ENCODE peak calls at places on chromosomes 4 and X, in five cellular contexts. U is right lobe of liver, P is upper lobe of right lung, D is choroid plexus epithelial cell, A is left ventricle myocardium inferior. W is an unnamed sample.
A peak's percentile ranks its signal among the peaks of the same experiment; 100 is the strongest.

GRCh38 chr4:108270466-108271450 is 102.0 kb upstream of the LEF1 start:
- DNase-seq in D (peak; percentile 89), U (no peak), P (no peak), A (no peak), W (no peak)

GRCh38 chr4:21744046-21744445 is 204.5 kb downstream of the KCNIP4 start:
- DNase-seq in U (no peak), P (no peak), D (peak; percentile 3), A (no peak), W (no peak)

GRCh38 chrX:8755813-8756212 is 23.9 kb upstream of the ANOS1 start:
- DNase-seq in U (no peak), A (no peak), D (no peak), P (no peak), W (no peak)

GRCh38 chrX:50035119-50035518 is 112.7 kb downstream of the CLCN5 start:
- DNase-seq in A (no peak), U (no peak), D (no peak), P (no peak), W (no peak)

GRCh38 chrX:118627084-118627758 is 100.2 kb upstream of the IL13RA1 start:
- DNase-seq in D (peak; percentile 22), P (no peak), U (no peak), A (no peak), W (peak; percentile 7)

GRCh38 chr4:112348488-112349158 is 51.5 kb downstream of the ALPK1 start:
- DNase-seq in P (peak; percentile 63), A (peak; percentile 84), D (peak; percentile 75), U (no peak), W (peak; percentile 63)

GRCh38 chr4:124964251-124964650 is 251.7 kb upstream of the ANKRD50 start:
- DNase-seq in A (no peak), U (no peak), D (no peak), P (no peak), W (no peak)

GRCh38 chrX:56564921-56565861 is 1.8 kb downstream of the UBQLN2 start:
- DNase-seq in D (peak; percentile 12), P (no peak), A (no peak), U (no peak), W (peak; percentile 14)

GRCh38 chrX:134990475-134991473 is at the start of gene SMIM10:
- DNase-seq in D (peak; percentile 88), P (peak; percentile 83), A (peak; percentile 83), U (peak; percentile 69), W (no peak)

GRCh38 chr4:88991746-88992145 is 65.2 kb downstream of the FAM13A start:
- DNase-seq in P (no peak), A (no peak), D (peak; percentile 33), U (no peak), W (no peak)

GRCh38 chr4:81426770-81427604 is 44.7 kb downstream of the RASGEF1B start:
- DNase-seq in U (no peak), P (no peak), A (no peak), D (no peak), W (no peak)

GRCh38 chr4:140186651-140187315 is 32.8 kb upstream of the MAML3 start:
- DNase-seq in D (peak; percentile 70), U (no peak), P (no peak), A (no peak), W (no peak)

GRCh38 chr4:36485885-36486284 is 204.5 kb downstream of the DTHD1 start:
- DNase-seq in A (no peak), P (no peak), U (no peak), D (no peak), W (no peak)

GRCh38 chr4:148764720-148765119 is 322.5 kb upstream of the NR3C2 start:
- DNase-seq in A (no peak), D (no peak), P (no peak), U (no peak), W (no peak)

DNA sequence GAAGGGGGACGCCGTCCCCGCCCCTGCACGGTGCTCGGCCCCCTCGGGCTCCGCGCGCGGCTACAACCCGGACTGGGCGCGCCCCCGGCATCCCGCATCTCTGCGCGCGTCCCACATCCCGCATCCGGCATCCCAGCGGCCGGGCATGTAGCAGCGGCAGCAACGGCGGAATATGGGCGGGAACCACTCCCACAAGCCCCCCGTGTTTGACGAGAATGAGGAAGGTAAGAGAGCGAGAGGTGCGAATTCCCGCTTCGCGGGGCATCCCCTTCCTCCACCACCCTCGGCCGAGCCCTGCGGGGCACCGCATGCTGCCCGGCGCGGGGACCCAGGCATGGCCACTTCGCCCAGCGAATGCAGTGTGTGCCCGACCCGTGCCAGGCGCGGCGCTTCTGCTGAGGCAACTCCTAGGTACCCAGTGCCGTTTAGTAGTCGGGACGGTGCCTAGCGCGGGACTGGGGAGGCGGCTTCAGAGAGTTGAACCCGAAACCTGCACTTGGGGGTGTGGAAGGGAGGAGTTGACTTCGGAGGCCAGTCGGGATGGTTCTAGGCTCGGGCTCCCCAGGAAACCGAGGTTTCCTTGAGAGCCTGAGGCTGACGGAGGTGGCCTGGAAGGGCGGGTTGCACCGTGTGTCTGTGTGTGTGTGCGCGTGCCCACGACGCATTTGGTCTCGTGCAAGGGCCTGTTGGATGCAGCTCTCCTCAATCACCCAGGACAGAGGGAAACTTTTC is 578 bp downstream of the STK32B start:
- DNase-seq in D (no peak), P (peak; percentile 68), A (no peak), U (no peak), W (peak; percentile 35)
- H3K4me3 ChIP-seq in D (peak overlapping the region; percentile 57), P (peak overlapping the region; percentile 60), A (peak overlapping the region; percentile 70), U (peak overlapping the region; percentile 27), W (peak overlapping the region; percentile 62)

GRCh38 chr4:95059630-95060029 is 301.9 kb downstream of the BMPR1B start:
- DNase-seq in P (no peak), D (peak; percentile 37), U (no peak), A (no peak), W (peak; percentile 32)
- H3K4me3 ChIP-seq in P (no peak overlapping the region), D (no peak overlapping the region), U (no peak overlapping the region), A (no peak overlapping the region), W (no peak overlapping the region)

GRCh38 chr4:15756361-15756861 is 21.7 kb upstream of the CD38 start:
- DNase-seq in P (no peak), A (no peak), U (no peak), D (peak; percentile 73), W (no peak)
- H3K4me3 ChIP-seq in P (no peak overlapping the region), A (no peak overlapping the region), U (no peak overlapping the region), D (no peak overlapping the region), W (no peak overlapping the region)

GRCh38 chr4:71009091-71009490 is 15.6 kb downstream of the DCK start:
- DNase-seq in A (no peak), P (no peak), D (peak; percentile 55), U (no peak), W (no peak)

GRCh38 chr4:71009796-71010588 is 16.5 kb downstream of the DCK start:
- DNase-seq in P (no peak), A (no peak), U (no peak), D (peak; percentile 67), W (peak; percentile 49)

GRCh38 chr4:71006203-71006907 is 12.9 kb downstream of the DCK start:
- DNase-seq in A (no peak), P (no peak), D (no peak), U (no peak), W (no peak)

DNA sequence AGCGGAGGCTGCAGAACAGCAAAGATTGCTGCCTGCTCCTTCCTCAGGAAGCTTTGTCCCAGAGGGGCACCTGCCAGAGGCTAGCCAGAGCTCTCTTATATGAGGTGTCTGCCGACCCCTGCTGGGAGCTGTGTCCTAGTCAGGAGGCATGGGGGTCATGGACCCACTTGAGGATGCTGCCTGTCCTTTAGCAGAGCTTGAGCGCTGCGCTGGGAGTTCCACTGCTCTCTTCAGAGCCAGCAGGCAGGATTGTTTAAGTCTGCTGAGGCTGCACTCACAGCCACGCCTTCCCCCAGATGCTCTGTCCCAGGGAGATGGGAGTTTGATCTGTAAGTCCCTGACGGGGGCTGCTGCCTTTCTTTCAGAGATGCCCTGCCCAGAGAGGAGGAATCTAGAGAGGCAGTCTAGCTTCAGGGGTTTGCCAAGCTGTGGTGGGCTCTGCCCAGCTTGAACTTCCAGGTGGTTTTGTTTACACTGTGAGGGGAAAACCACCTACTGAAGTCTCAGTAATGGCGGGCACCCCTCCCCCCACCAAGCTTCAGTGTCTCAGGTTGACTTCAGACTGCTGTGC is 10.9 kb downstream of the DCK start:
- DNase-seq in U (no peak), P (no peak), D (no peak), A (no peak), W (no peak)
- H3K4me3 ChIP-seq in U (no peak overlapping the region), P (no peak overlapping the region), D (no peak overlapping the region), A (no peak overlapping the region), W (no peak overlapping the region)

GRCh38 chrX:107675823-107676555 is 47.7 kb downstream of the PRPS1 start:
- DNase-seq in U (no peak), P (no peak), D (peak; percentile 74), A (no peak), W (peak; percentile 55)

GRCh38 chrX:107677501-107677901 is 49.2 kb downstream of the PRPS1 start:
- DNase-seq in D (peak; percentile 52), U (no peak), P (no peak), A (no peak), W (peak; percentile 28)

GRCh38 chrX:107678957-107679740 is 50.8 kb downstream of the PRPS1 start:
- DNase-seq in P (peak; percentile 76), A (peak; percentile 83), D (peak; percentile 91), U (no peak), W (peak; percentile 17)

GRCh38 chrX:107676559-107677378 is 48.5 kb downstream of the PRPS1 start:
- DNase-seq in D (peak; percentile 97), P (peak; percentile 95), U (peak; percentile 87), A (peak; percentile 84), W (peak; percentile 69)

GRCh38 chrX:107677909-107678308 is 49.6 kb downstream of the PRPS1 start:
- DNase-seq in D (no peak), A (peak; percentile 18), U (no peak), P (no peak), W (no peak)
- H3K4me3 ChIP-seq in D (no peak overlapping the region), A (peak overlapping the region; percentile 66), U (no peak overlapping the region), P (no peak overlapping the region), W (no peak overlapping the region)

DNA sequence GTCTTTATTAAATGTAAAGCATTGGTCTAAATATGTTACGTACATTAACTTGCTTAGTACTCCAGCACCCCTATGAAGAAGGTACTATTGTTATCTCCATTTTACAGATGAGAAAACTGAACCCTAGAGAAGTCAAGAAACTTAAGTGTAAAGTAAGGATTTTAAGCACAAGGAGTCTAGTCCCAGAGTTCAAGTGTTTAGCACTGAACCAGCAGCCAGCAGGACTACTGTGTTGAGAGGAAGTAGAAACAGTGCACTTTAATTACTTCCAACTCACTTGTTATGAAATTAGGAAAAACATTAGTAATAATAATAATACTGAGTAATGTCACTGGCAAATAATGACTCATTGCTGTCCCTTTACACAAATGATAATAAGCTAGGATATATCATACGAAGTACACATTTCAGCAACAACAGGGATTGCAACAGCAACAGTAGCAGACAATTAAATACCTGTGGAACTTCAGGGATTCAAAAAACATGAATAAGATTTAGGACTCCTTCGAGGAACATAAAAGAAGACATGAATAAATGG is 548.1 kb upstream of the HS3ST1 start:
- DNase-seq in A (no peak), D (no peak), U (no peak), P (no peak), W (no peak)
- H3K4me3 ChIP-seq in A (no peak overlapping the region), D (no peak overlapping the region), U (no peak overlapping the region), P (no peak overlapping the region), W (no peak overlapping the region)